ENCODE peak calls at places on chromosomes 3 and 15, in nine cellular contexts. R is breast epithelium; X is endodermal cell; C is A549; F is Karpas-422; S is CD4-positive, alpha-beta T cell; W is brain microvascular endothelial cell; O is GM23338; Y is psoas muscle. H is an unnamed sample.

GRCh38 chr15:93040288-93041158 is 48.5 kb downstream of the RGMA start:
- DNase-seq in S (no peak), C (no peak), O (no peak), Y (peak; percentile 5), X (no peak), R (peak; percentile 68), W (no peak), F (no peak), H (no peak)

GRCh38 chr15:66251790-66252355 is 1.7 kb downstream of the MEGF11 start:
- DNase-seq in X (no peak), W (no peak), Y (no peak), C (no peak), F (no peak), R (no peak), S (no peak), O (peak; percentile 65), H (no peak)

GRCh38 chr3:63228677-63229076 is 49.4 kb upstream of the SYNPR start:
- DNase-seq in Y (no peak), R (no peak), O (peak; percentile 81), C (peak; percentile 19), F (peak; percentile 82), X (peak; percentile 73), W (peak; percentile 49), S (no peak), H (peak; percentile 5)

GRCh38 chr3:64792458-64792857 is 104.7 kb upstream of the ADAMTS9 start:
- DNase-seq in R (no peak), C (no peak), W (no peak), X (no peak), S (no peak), F (no peak), Y (no peak), O (no peak), H (no peak)

GRCh38 chr15:87340370-87340769 is 916.2 kb downstream of the NTRK3 start:
- DNase-seq in C (no peak), F (no peak), S (no peak), R (no peak), Y (no peak), X (no peak), O (no peak), W (no peak), H (no peak)

GRCh38 chr3:46565607-46566039 is 479 bp downstream of the LRRC2 start:
- DNase-seq in C (no peak), S (no peak), X (peak; percentile 92), F (no peak), O (peak; percentile 80), W (no peak), Y (peak; percentile 46), R (no peak), H (peak; percentile 4)

GRCh38 chr3:129504471-129505100 is 23.9 kb upstream of the RHO start:
- DNase-seq in X (no peak), Y (no peak), R (no peak), W (no peak), S (no peak), F (no peak), C (no peak), O (no peak), H (no peak)

GRCh38 chr15:43423793-43424192 is 52.9 kb downstream of the TUBGCP4 start:
- DNase-seq in X (no peak), R (no peak), W (no peak), S (no peak), Y (no peak), C (no peak), O (no peak), F (no peak), H (no peak)

GRCh38 chr15:31367730-31368344 is 41.2 kb downstream of the KLF13 start:
- DNase-seq in F (no peak), R (no peak), O (no peak), C (no peak), Y (no peak), W (no peak), S (no peak), X (no peak), H (no peak)

GRCh38 chr3:143975549-143976152 is 4.0 kb downstream of the DIPK2A start:
- DNase-seq in S (no peak), Y (no peak), W (peak; percentile 70), R (no peak), F (peak; percentile 80), O (peak; percentile 32), C (peak; percentile 51), X (no peak), H (no peak)

GRCh38 chr15:91468861-91469260 is 368.8 kb downstream of the SV2B start:
- DNase-seq in F (no peak), C (no peak), X (peak; percentile 84), R (no peak), O (no peak), W (no peak), Y (no peak), S (no peak), H (peak; percentile 49)

GRCh38 chr3:72272356-72272755 is 487.4 kb upstream of the PROK2 start:
- DNase-seq in S (no peak), X (no peak), Y (no peak), R (no peak), W (no peak), C (no peak), F (no peak), O (no peak), H (no peak)

GRCh38 chr15:74400313-74400850 is 32.9 kb upstream of the CYP11A1 start:
- DNase-seq in R (no peak), F (no peak), X (no peak), Y (no peak), O (no peak), W (no peak), S (no peak), C (no peak), H (peak; percentile 74)

GRCh38 chr3:124883766-124884473 is 3.2 kb downstream of the ITGB5 start:
- DNase-seq in X (peak; percentile 54), R (no peak), Y (no peak), O (no peak), S (no peak), F (no peak), W (no peak), C (no peak), H (no peak)

GRCh38 chr3:101084404-101084803 is 91.2 kb upstream of the ABI3BP start:
- DNase-seq in X (no peak), W (no peak), Y (no peak), C (no peak), O (no peak), S (no peak), F (no peak), R (no peak), H (no peak)

GRCh38 chr3:112061152-112061551 is 25.0 kb upstream of the C3orf52 start:
- DNase-seq in Y (no peak), X (no peak), C (no peak), O (no peak), W (peak; percentile 48), F (no peak), R (no peak), S (no peak), H (no peak)

GRCh38 chr3:40939113-40940070 is 259.9 kb upstream of the CTNNB1 start:
- DNase-seq in R (no peak), X (no peak), W (no peak), S (no peak), Y (peak; percentile 23), F (no peak), C (peak; percentile 7), O (no peak), H (no peak)
- H3K27ac ChIP-seq in R (peak overlapping the region; percentile 80), X (no peak overlapping the region), W (no peak overlapping the region), S (no peak overlapping the region), Y (no peak overlapping the region), F (no peak overlapping the region), C (peak overlapping the region; percentile 46), O (no peak overlapping the region), H (no peak overlapping the region)

DNA sequence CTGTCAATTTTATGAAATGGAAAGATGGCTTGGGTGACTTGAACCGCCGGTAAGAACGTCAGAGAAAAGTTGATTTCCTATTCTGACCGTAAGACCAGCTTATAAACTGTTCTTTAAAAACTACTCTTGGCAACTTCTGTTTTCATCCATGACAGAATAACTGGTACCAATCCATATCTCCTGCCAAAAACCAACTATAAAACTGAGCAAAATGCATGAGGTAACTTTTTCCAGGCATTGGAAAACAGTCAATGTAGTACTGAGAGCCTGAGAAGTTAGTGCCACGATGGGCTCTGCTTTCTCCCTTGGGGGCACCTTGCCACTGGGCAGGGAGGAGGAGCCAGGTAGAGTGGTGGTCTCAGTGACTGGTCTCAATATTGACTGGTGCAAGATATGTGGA is 615.2 kb upstream of the TBL1XR1 start:
- DNase-seq in F (no peak), O (no peak), Y (no peak), X (no peak), S (no peak), R (no peak), C (no peak), W (no peak), H (no peak)
- H3K27ac ChIP-seq in F (no peak overlapping the region), O (no peak overlapping the region), Y (peak overlapping the region; percentile 43), X (no peak overlapping the region), S (no peak overlapping the region), R (peak overlapping the region; percentile 73), C (peak overlapping the region; percentile 46), W (no peak overlapping the region), H (no peak overlapping the region)

GRCh38 chr15:72375846-72376581 is at the start of gene HEXA:
- DNase-seq in W (peak; percentile 89), S (peak; percentile 97), Y (peak; percentile 98), F (peak; percentile 98), O (peak; percentile 99), R (peak; percentile 98), C (peak; percentile 99), X (peak; percentile 100), H (peak; percentile 97)
- H3K27ac ChIP-seq in W (peak within 1 kb of the TSS; percentile 61), S (peak within 1 kb of the TSS; percentile 86), Y (peak within 1 kb of the TSS; percentile 96), F (peak within 1 kb of the TSS; percentile 25), O (peak within 1 kb of the TSS; percentile 89), R (peak within 1 kb of the TSS; percentile 94), C (peak within 1 kb of the TSS; percentile 86), X (no peak within 1 kb of the TSS), H (peak within 1 kb of the TSS; percentile 74)

GRCh38 chr3:48982686-48983085 is 7.4 kb upstream of the P4HTM start:
- DNase-seq in O (no peak), F (no peak), R (no peak), S (no peak), Y (no peak), C (no peak), X (no peak), W (no peak), H (no peak)
- H3K27ac ChIP-seq in O (no peak overlapping the region), F (no peak overlapping the region), R (no peak overlapping the region), S (no peak overlapping the region), Y (no peak overlapping the region), C (no peak overlapping the region), X (no peak overlapping the region), W (no peak overlapping the region), H (no peak overlapping the region)

GRCh38 chr3:24470277-24470676 is 24.4 kb downstream of the THRB start:
- DNase-seq in X (no peak), R (no peak), Y (no peak), F (no peak), S (no peak), W (no peak), C (no peak), O (no peak), H (no peak)
- H3K27ac ChIP-seq in X (no peak overlapping the region), R (no peak overlapping the region), Y (no peak overlapping the region), F (no peak overlapping the region), S (no peak overlapping the region), W (no peak overlapping the region), C (no peak overlapping the region), O (no peak overlapping the region), H (no peak overlapping the region)